ENCODE peak calls at places on chromosomes 12 and 14, in six cellular contexts. X, V, H, Z, R and T are unnamed samples.

GRCh38 chr12:3077572-3078081 is 448 bp downstream of the TSPAN9 start:
- DNase-seq in H (no peak), V (peak), X (no peak), Z (peak), R (no peak), T (no peak)

GRCh38 chr12:6333029-6333428 is 8.8 kb downstream of the TNFRSF1A start:
- DNase-seq in X (no peak), V (no peak), R (no peak), H (no peak), Z (no peak), T (no peak)

GRCh38 chr12:110600254-110600653 is 13.7 kb upstream of the TCTN1 start:
- DNase-seq in R (no peak), X (no peak), H (no peak), Z (peak), V (no peak), T (no peak)

GRCh38 chr14:54606178-54606577 is 39.2 kb downstream of the SAMD4A start:
- DNase-seq in X (no peak), R (no peak), Z (peak), V (no peak), H (no peak), T (no peak)

GRCh38 chr12:40054554-40055226 is 51.2 kb downstream of the SLC2A13 start:
- DNase-seq in Z (peak), X (no peak), H (no peak), V (no peak), R (no peak), T (no peak)

GRCh38 chr12:107513636-107514400 is 171.8 kb upstream of the PWP1 start:
- DNase-seq in X (no peak), Z (no peak), V (no peak), H (no peak), R (no peak), T (no peak)

GRCh38 chr12:12379831-12380730 is 23.2 kb downstream of the BORCS5 start:
- DNase-seq in Z (peak), V (no peak), X (no peak), H (no peak), R (no peak), T (no peak)

GRCh38 chr14:91369628-91370445 is 47.8 kb downstream of the CCDC88C start:
- DNase-seq in Z (no peak), X (peak), R (peak), V (peak), H (no peak), T (peak)

GRCh38 chr12:11731455-11731854 is 82.0 kb downstream of the ETV6 start:
- DNase-seq in H (no peak), X (no peak), Z (peak), V (no peak), R (no peak), T (no peak)

GRCh38 chr14:92408186-92408585 is 85.2 kb downstream of the SLC24A4 start:
- DNase-seq in V (peak), Z (peak), H (no peak), X (no peak), R (no peak), T (no peak)

GRCh38 chr12:75390156-75390898 is 562 bp upstream of the GLIPR1L2 start:
- DNase-seq in Z (no peak), R (no peak), V (no peak), X (no peak), H (no peak), T (no peak)

GRCh38 chr14:56633544-56633943 is 53.9 kb downstream of the TMEM260 start:
- DNase-seq in H (no peak), X (no peak), Z (no peak), V (no peak), R (no peak), T (no peak)

GRCh38 chr14:87745507-87746118 is 247.4 kb downstream of the GALC start:
- DNase-seq in H (no peak), X (no peak), Z (peak), V (no peak), R (no peak), T (no peak)

GRCh38 chr14:58298880-58299664 is 717 bp downstream of the ARID4A start:
- DNase-seq in R (no peak), Z (no peak), V (peak), X (peak), H (peak), T (no peak)

GRCh38 chr12:100266163-100266801 is 597 bp downstream of the DEPDC4 start:
- DNase-seq in V (no peak), X (no peak), H (no peak), Z (no peak), R (no peak), T (no peak)

GRCh38 chr14:100904307-100905019 is 941 bp upstream of the RTL1 start:
- DNase-seq in V (no peak), R (no peak), Z (no peak), H (no peak), X (peak), T (peak)

GRCh38 chr14:77212933-77213656 is 31.5 kb downstream of the TMEM63C start:
- DNase-seq in H (no peak), R (peak), X (peak), Z (no peak), V (peak), T (peak)

GRCh38 chr14:43001729-43002128 is 1395.1 kb downstream of the LRFN5 start:
- DNase-seq in V (no peak), H (no peak), R (no peak), Z (no peak), X (no peak), T (no peak)

GRCh38 chr14:105392161-105393090 is 5.9 kb upstream of the TEX22 start:
- DNase-seq in R (no peak), X (no peak), H (no peak), V (no peak), Z (no peak), T (no peak)

GRCh38 chr12:99954724-99955123 is 30.0 kb downstream of the ANKS1B start:
- DNase-seq in V (no peak), Z (no peak), H (no peak), X (no peak), R (no peak), T (no peak)

GRCh38 chr12:89140141-89140540 is 212.2 kb downstream of the DUSP6 start:
- DNase-seq in H (no peak), V (no peak), Z (no peak), X (no peak), R (no peak), T (no peak)

GRCh38 chr14:64880382-64881121 is 845 bp upstream of the SPTB start:
- DNase-seq in X (peak), Z (no peak), V (peak), H (peak), R (peak), T (peak)

GRCh38 chr12:49872781-49873181 is 29.9 kb upstream of the BCDIN3D start:
- DNase-seq in V (no peak), Z (no peak), R (no peak), H (no peak), X (no peak), T (no peak)

GRCh38 chr14:104865631-104866441 is 768 bp downstream of the CEP170B start:
- DNase-seq in H (no peak), Z (peak), X (peak), R (no peak), V (peak), T (no peak)

GRCh38 chr12:102612008-102612407 is 131.6 kb upstream of the IGF1 start:
- DNase-seq in X (no peak), Z (no peak), V (no peak), H (no peak), R (no peak), T (no peak)

GRCh38 chr14:49405291-49405690 is 180.9 kb downstream of the RPS29 start:
- DNase-seq in H (no peak), R (no peak), Z (no peak), V (no peak), X (no peak), T (no peak)

GRCh38 chr12:45989857-45990467 is 412 bp downstream of the SCAF11 start:
- DNase-seq in V (peak), X (no peak), Z (peak), R (peak), H (peak), T (peak)

GRCh38 chr14:88798161-88798560 is 5.4 kb upstream of the EML5 start:
- DNase-seq in X (no peak), V (no peak), Z (no peak), R (peak), H (no peak), T (peak)